ENCODE peak calls at places on chromosomes 1 and 21, in four cellular contexts. X is hepatocyte, F is NCI-H748 treated with DMSO at 0.1 percent for 48 hours, P is endodermal cell. B is an unnamed sample.

GRCh38 chr21:20301395-20301794 is 696.8 kb upstream of the NCAM2 start:
- DNase-seq in X (no peak), F (no peak), P (no peak), B (no peak)

GRCh38 chr21:34914239-34914638 is 134.9 kb downstream of the RUNX1 start:
- DNase-seq in X (no peak), F (no peak), P (no peak), B (no peak)

GRCh38 chr1:8496473-8496872 is 178.6 kb downstream of the SLC45A1 start:
- DNase-seq in X (no peak), F (no peak), P (no peak), B (peak; percentile 62)

GRCh38 chr1:2642131-2642559 is 9.3 kb upstream of the MMEL1 start:
- DNase-seq in X (peak; percentile 9), F (no peak), P (peak; percentile 44), B (no peak)

GRCh38 chr1:118815909-118816308 is 172.2 kb downstream of the TBX15 start:
- DNase-seq in X (no peak), F (no peak), P (no peak), B (no peak)

GRCh38 chr1:54581621-54582035 is 33.6 kb downstream of the ACOT11 start:
- DNase-seq in X (peak; percentile 61), F (no peak), P (peak; percentile 66), B (no peak)

GRCh38 chr1:41072051-41072450 is 50.5 kb upstream of the SLFNL1 start:
- DNase-seq in X (no peak), F (no peak), P (no peak), B (no peak)

GRCh38 chr1:92465256-92465647 is 21.5 kb downstream of the GFI1 start:
- DNase-seq in X (no peak), F (no peak), P (no peak), B (no peak)

GRCh38 chr1:228416217-228416971 is at the start of gene TRIM17:
- DNase-seq in X (peak; percentile 77), F (no peak), P (peak; percentile 94), B (peak; percentile 21)

GRCh38 chr1:14571810-14572767 is 26.4 kb upstream of the KAZN start:
- DNase-seq in X (peak; percentile 19), F (no peak), P (peak; percentile 88), B (no peak)

GRCh38 chr1:34779526-34779925 is 1.5 kb upstream of the GJB3 start:
- DNase-seq in X (no peak), F (no peak), P (peak; percentile 40), B (no peak)

GRCh38 chr1:114037503-114037890 is 58.2 kb downstream of the OLFML3 start:
- DNase-seq in X (no peak), F (no peak), P (peak; percentile 63), B (no peak)

GRCh38 chr1:32897082-32898049 is 3.8 kb downstream of the TMEM54 start:
- DNase-seq in X (no peak), F (no peak), P (no peak), B (no peak)

GRCh38 chr1:176754663-176755062 is 291.7 kb downstream of the PAPPA2 start:
- DNase-seq in X (no peak), F (no peak), P (no peak), B (no peak)

GRCh38 chr1:80751204-80751603 is 1049.5 kb upstream of the ADGRL2 start:
- DNase-seq in X (no peak), F (no peak), P (no peak), B (no peak)

GRCh38 chr1:9068971-9069323 is 488 bp downstream of the SLC2A5 start:
- DNase-seq in X (no peak), F (no peak), P (no peak), B (no peak)

GRCh38 chr1:60114735-60115318 is 41.3 kb upstream of the C1orf87 start:
- DNase-seq in X (no peak), F (no peak), P (peak; percentile 47), B (no peak)

GRCh38 chr21:42815217-42815616 is 64.1 kb downstream of the WDR4 start:
- DNase-seq in X (no peak), F (no peak), P (no peak), B (no peak)

GRCh38 chr1:201730611-201731010 is 98.3 kb upstream of the IPO9 start:
- DNase-seq in X (no peak), F (no peak), P (no peak), B (no peak)

GRCh38 chr1:211753649-211754251 is 76.8 kb downstream of the LPGAT1 start:
- DNase-seq in X (no peak), F (no peak), P (no peak), B (no peak)

GRCh38 chr21:19120591-19120990 is 717.0 kb upstream of the TMPRSS15 start:
- DNase-seq in X (no peak), F (no peak), P (peak; percentile 57), B (no peak)

GRCh38 chr1:204775546-204775945 is 90.0 kb upstream of the LRRN2 start:
- DNase-seq in X (no peak), F (no peak), P (peak; percentile 54), B (no peak)

GRCh38 chr1:89604414-89604735 is 28.5 kb upstream of the LRRC8C start:
- DNase-seq in X (no peak), F (no peak), P (no peak), B (no peak)

GRCh38 chr1:46790702-46791101 is 8.1 kb upstream of the CYP4B1 start:
- DNase-seq in X (no peak), F (no peak), P (no peak), B (no peak)

GRCh38 chr1:46298387-46298786 is 5.0 kb downstream of the LRRC41 start:
- DNase-seq in X (no peak), F (no peak), P (no peak), B (no peak)

GRCh38 chr1:101064697-101065096 is 39.1 kb upstream of the DPH5 start:
- DNase-seq in X (no peak), F (no peak), P (no peak), B (no peak)

B was measured in CD8-positive, alpha-beta memory T cell.